ENCODE peak calls at places on chromosomes 5 and 9, in eight cellular contexts. U is suprapubic skin, K is upper lobe of left lung, R is stomach, J is transverse colon, V is K562, C is A549, L is ovary. N is an unnamed sample.

GRCh38 chr9:36207546-36208012 is 16.9 kb downstream of the CLTA start:
- DNase-seq in U (no peak), K (no peak), R (no peak), J (no peak), V (no peak), C (no peak), L (no peak), N (no peak)

GRCh38 chr5:132272341-132273210 is 15.1 kb downstream of the PDLIM4 start:
- DNase-seq in U (no peak), K (peak; percentile 75), R (peak; percentile 69), J (peak; percentile 73), V (peak; percentile 59), C (peak; percentile 75), L (peak; percentile 49), N (peak; percentile 79)

GRCh38 chr5:154813736-154814135 is 36.7 kb downstream of the FAXDC2 start:
- DNase-seq in U (no peak), K (no peak), R (no peak), J (no peak), V (no peak), C (no peak), L (no peak), N (no peak)

GRCh38 chr5:38208782-38209378 is 49.5 kb upstream of the EGFLAM start:
- DNase-seq in U (no peak), K (no peak), R (no peak), J (no peak), V (peak; percentile 34), C (peak; percentile 19), L (peak; percentile 34), N (no peak)

GRCh38 chr9:35686222-35687203 is 3.2 kb downstream of the TPM2 start:
- DNase-seq in U (no peak), K (no peak), R (no peak), J (no peak), V (no peak), C (no peak), L (no peak), N (no peak)

GRCh38 chr9:126605792-126606482 is 7.8 kb upstream of the LMX1B start:
- DNase-seq in U (no peak), K (no peak), R (no peak), J (no peak), V (no peak), C (no peak), L (no peak), N (no peak)

GRCh38 chr5:87746891-87747366 is 334.2 kb upstream of the CCNH start:
- DNase-seq in U (no peak), K (no peak), R (no peak), J (no peak), V (no peak), C (no peak), L (no peak), N (no peak)

GRCh38 chr5:137395011-137395755 is 103.9 kb downstream of the SPOCK1 start:
- DNase-seq in U (no peak), K (no peak), R (no peak), J (no peak), V (no peak), C (no peak), L (no peak), N (peak; percentile 75)

GRCh38 chr5:169577966-169578365 is 5.6 kb upstream of the SPDL1 start:
- DNase-seq in U (no peak), K (no peak), R (no peak), J (no peak), V (no peak), C (no peak), L (no peak), N (no peak)

GRCh38 chr5:173324115-173325001 is 3.9 kb downstream of the STC2 start:
- DNase-seq in U (peak; percentile 85), K (peak; percentile 89), R (peak; percentile 76), J (peak; percentile 81), V (peak; percentile 69), C (no peak), L (peak; percentile 82), N (peak; percentile 94)

GRCh38 chr5:98840946-98841345 is 67.5 kb downstream of the RGMB start:
- DNase-seq in U (no peak), K (no peak), R (no peak), J (no peak), V (no peak), C (no peak), L (no peak), N (no peak)
- TF ChIP-seq EP300 in U (no peak), K (no peak), R (no peak), J (no peak), V (no peak), C (no peak), L (no peak), N (no peak)

GRCh38 chr9:128066713-128067621 is at the start of gene NAIF1:
- DNase-seq in U (peak; percentile 98), K (peak; percentile 95), R (peak; percentile 97), J (peak; percentile 97), V (peak; percentile 86), C (peak; percentile 99), L (peak; percentile 96), N (peak; percentile 99)
- TF ChIP-seq CTCF in U (no peak), K (no peak), R (no peak), J (no peak), V (no peak), C (no peak), L (no peak), N (no peak)

GRCh38 chr9:84850830-84851372 is 181.4 kb downstream of the NTRK2 start:
- DNase-seq in U (no peak), K (no peak), R (no peak), J (no peak), V (no peak), C (no peak), L (no peak), N (no peak)

GRCh38 chr9:84845956-84846355 is 176.4 kb downstream of the NTRK2 start:
- DNase-seq in U (no peak), K (no peak), R (no peak), J (no peak), V (no peak), C (no peak), L (no peak), N (no peak)

GRCh38 chr9:84851935-84852585 is 182.5 kb downstream of the NTRK2 start:
- DNase-seq in U (no peak), K (no peak), R (peak; percentile 34), J (no peak), V (no peak), C (peak; percentile 49), L (no peak), N (no peak)

GRCh38 chr9:84846501-84847323 is 177.2 kb downstream of the NTRK2 start:
- DNase-seq in U (no peak), K (no peak), R (no peak), J (no peak), V (no peak), C (no peak), L (no peak), N (no peak)

DNA sequence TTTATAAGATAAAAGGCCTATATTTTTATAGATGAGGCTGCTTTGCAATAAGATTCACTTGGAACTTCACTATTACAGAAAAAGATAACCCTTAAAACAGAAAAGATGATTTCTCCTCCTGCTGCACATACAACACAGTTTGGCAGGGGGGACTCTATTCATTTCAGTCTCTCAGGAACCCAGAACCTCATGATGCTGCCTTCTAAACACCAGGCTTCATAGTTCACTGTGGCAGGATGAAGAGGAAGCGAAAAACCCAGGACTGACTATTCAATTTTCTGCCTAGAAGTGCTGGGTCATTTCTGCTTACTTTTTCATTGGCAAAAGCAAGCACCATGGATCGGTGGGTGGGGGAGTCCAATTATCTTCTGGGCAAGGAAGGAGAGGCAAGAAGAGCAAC is 179.5 kb downstream of the NTRK2 start:
- DNase-seq in U (no peak), K (no peak), R (no peak), J (no peak), V (no peak), C (no peak), L (no peak), N (no peak)
- H3K4me1 ChIP-seq in U (peaks cover 31% of the 10 kb centered on the region), K (peaks cover 2% of the 10 kb centered on the region), R (no peaks in the 10 kb centered on the region), J (peaks cover 7% of the 10 kb centered on the region), V (no peaks in the 10 kb centered on the region), C (peaks cover 21% of the 10 kb centered on the region), L (no peaks in the 10 kb centered on the region), N (peaks cover 20% of the 10 kb centered on the region)

DNA sequence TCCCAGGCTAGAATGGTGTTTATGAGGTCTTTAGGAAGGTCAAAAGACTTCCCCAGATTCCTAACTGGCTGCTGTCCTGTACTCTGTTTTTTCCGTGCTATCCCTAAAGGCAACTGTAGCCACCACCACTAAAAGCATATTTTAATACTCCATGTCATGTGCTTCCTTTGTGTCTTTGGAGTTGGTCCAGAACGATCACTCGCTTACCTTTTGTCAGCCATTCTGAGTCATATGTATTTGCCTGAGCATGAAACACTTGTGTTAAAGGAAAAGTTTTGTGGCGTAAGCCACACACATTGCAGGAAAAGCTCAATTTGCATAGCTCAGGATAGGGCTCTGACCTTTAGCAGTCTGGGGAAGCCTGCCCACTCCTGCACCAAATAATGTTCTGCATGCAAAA is 299.6 kb downstream of the NTRK2 start:
- DNase-seq in U (no peak), K (no peak), R (no peak), J (no peak), V (no peak), C (no peak), L (no peak), N (no peak)
- TF ChIP-seq EP300 in U (no peak), K (no peak), R (no peak), J (no peak), V (no peak), C (no peak), L (no peak), N (no peak)

DNA sequence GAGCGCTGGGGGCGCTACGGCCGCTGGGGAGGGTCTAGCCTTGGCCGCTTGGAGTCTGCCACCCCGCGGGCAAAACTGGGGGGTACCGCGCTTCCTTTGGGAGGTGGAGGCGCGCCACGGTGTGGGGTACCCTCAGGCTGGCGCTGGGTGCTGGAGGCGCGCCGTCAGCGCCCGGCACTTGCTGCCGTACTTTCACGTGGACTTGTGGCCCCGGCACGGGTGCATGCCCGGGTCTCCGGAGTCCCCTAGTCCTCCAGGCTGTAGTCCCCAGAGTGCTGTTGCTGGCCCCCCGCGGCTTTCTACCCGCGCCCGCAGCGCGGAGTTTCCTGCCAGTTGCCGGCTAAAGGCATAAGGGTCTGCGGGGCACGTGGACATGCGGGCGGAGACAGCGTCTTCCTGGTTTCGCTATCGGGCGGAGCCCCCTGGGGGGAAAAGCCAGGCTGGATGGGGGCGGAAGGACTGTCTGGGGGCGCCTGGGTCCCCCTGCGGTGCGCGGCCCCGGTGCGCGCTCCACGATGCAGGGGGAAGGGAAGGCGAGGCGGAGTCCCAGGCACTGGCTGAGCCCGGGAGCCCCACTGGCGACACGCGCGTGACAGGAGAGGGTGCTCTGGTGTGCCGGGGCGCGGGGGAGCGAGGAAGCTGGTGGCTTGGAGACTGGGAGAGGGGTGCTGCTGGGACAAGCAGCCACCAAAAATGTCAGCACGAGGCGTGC is 666 bp downstream of the PPARGC1B start:
- DNase-seq in U (no peak), K (peak; percentile 91), R (peak; percentile 55), J (peak; percentile 68), V (peak; percentile 74), C (peak; percentile 41), L (peak; percentile 37), N (peak; percentile 82)
- TF ChIP-seq CTCF in U (no peak), K (no peak), R (no peak), J (no peak), V (peak; percentile 79), C (peak; percentile 21), L (no peak), N (no peak)

N was measured in sigmoid colon.